ENCODE peak calls at places on chromosomes 5 and 9, in five cellular contexts. M, V, J, H and X are unnamed samples.

GRCh38 chr5:126178521-126178920 is 244.7 kb upstream of the GRAMD2B start:
- DNase-seq in M (no peak), V (no peak), J (no peak), H (no peak), X (no peak)

GRCh38 chr9:17191095-17191494 is 56.3 kb downstream of the CNTLN start:
- DNase-seq in M (no peak), V (no peak), J (no peak), H (no peak), X (no peak)

GRCh38 chr5:31235381-31235780 is 41.9 kb downstream of the CDH6 start:
- DNase-seq in M (no peak), V (no peak), J (no peak), H (no peak), X (no peak)

GRCh38 chr9:87713278-87713989 is 12.5 kb upstream of the CTSL start:
- DNase-seq in M (no peak), V (peak; percentile 81), J (no peak), H (no peak), X (peak; percentile 88)

GRCh38 chr5:73266925-73267775 is 94.2 kb downstream of the TMEM174 start:
- DNase-seq in M (no peak), V (no peak), J (no peak), H (no peak), X (no peak)

GRCh38 chr5:151697452-151697851 is 10.7 kb upstream of the SPARC start:
- DNase-seq in M (no peak), V (no peak), J (no peak), H (no peak), X (no peak)

GRCh38 chr9:93871286-93871685 is 83.9 kb downstream of the BARX1 start:
- DNase-seq in M (no peak), V (no peak), J (no peak), H (no peak), X (no peak)

GRCh38 chr9:125079931-125080330 is 63.4 kb downstream of the SCAI start:
- DNase-seq in M (no peak), V (no peak), J (no peak), H (no peak), X (no peak)

GRCh38 chr5:121158433-121158832 is 693.2 kb upstream of the FTMT start:
- DNase-seq in M (no peak), V (no peak), J (no peak), H (no peak), X (no peak)

GRCh38 chr9:126965541-126966428 is 51.2 kb downstream of the RALGPS1 start:
- DNase-seq in M (peak; percentile 12), V (peak; percentile 38), J (peak; percentile 20), H (peak; percentile 10), X (peak; percentile 65)

GRCh38 chr9:68905129-68905528 is 108.8 kb downstream of the PRKACG start:
- DNase-seq in M (no peak), V (no peak), J (no peak), H (no peak), X (no peak)

GRCh38 chr9:129464972-129465833 is 155.7 kb downstream of the C9orf50 start:
- DNase-seq in M (no peak), V (no peak), J (no peak), H (no peak), X (peak; percentile 60)